ENCODE peak calls at places on chromosomes 11 and 22, in nine cellular contexts. One of them, this sample, is unnamed.

GRCh38 chr11:15675683-15676082 is 561.0 kb downstream of the INSC start:
- DNase-seq in CD8-positive, alpha-beta memory T cell: no peak
- DNase-seq in A549: no peak
- DNase-seq in activated CD4-positive, alpha-beta T cell treated with anti-CD3 and anti-CD28 coated beads for 48 hours: no peak
- DNase-seq in GF-D8: no peak
- DNase-seq in amygdala: no peak
- DNase-seq in activated naive CD4-positive, alpha-beta T cell treated with anti-CD3 and anti-CD28 coated beads, Interleukin-2, amount 50 U/mL, for 16 hours: no peak
- DNase-seq in upper lobe of right lung: no peak
- DNase-seq in germinal center: no peak
- DNase-seq in this sample: no peak

GRCh38 chr11:66884443-66884842 is 27.6 kb downstream of the LRFN4 start:
- DNase-seq in CD8-positive, alpha-beta memory T cell: no peak
- DNase-seq in A549: no peak
- DNase-seq in activated CD4-positive, alpha-beta T cell treated with anti-CD3 and anti-CD28 coated beads for 48 hours: no peak
- DNase-seq in GF-D8: no peak
- DNase-seq in amygdala: no peak
- DNase-seq in activated naive CD4-positive, alpha-beta T cell treated with anti-CD3 and anti-CD28 coated beads, Interleukin-2, amount 50 U/mL, for 16 hours: no peak
- DNase-seq in upper lobe of right lung: no peak
- DNase-seq in germinal center: no peak
- DNase-seq in this sample: no peak

GRCh38 chr11:96054870-96055705 is 131.2 kb upstream of the MTMR2 start:
- DNase-seq in CD8-positive, alpha-beta memory T cell: no peak
- DNase-seq in A549: peak
- DNase-seq in activated CD4-positive, alpha-beta T cell treated with anti-CD3 and anti-CD28 coated beads for 48 hours: no peak
- DNase-seq in GF-D8: no peak
- DNase-seq in amygdala: no peak
- DNase-seq in activated naive CD4-positive, alpha-beta T cell treated with anti-CD3 and anti-CD28 coated beads, Interleukin-2, amount 50 U/mL, for 16 hours: no peak
- DNase-seq in upper lobe of right lung: no peak
- DNase-seq in germinal center: peak
- DNase-seq in this sample: no peak

GRCh38 chr11:73404048-73404447 is 27.8 kb downstream of the RELT start:
- DNase-seq in CD8-positive, alpha-beta memory T cell: no peak
- DNase-seq in A549: peak
- DNase-seq in activated CD4-positive, alpha-beta T cell treated with anti-CD3 and anti-CD28 coated beads for 48 hours: no peak
- DNase-seq in GF-D8: peak
- DNase-seq in amygdala: peak
- DNase-seq in activated naive CD4-positive, alpha-beta T cell treated with anti-CD3 and anti-CD28 coated beads, Interleukin-2, amount 50 U/mL, for 16 hours: no peak
- DNase-seq in upper lobe of right lung: no peak
- DNase-seq in germinal center: no peak
- DNase-seq in this sample: peak

GRCh38 chr11:80593981-80594380 is 1153.2 kb upstream of the TENM4 start:
- DNase-seq in CD8-positive, alpha-beta memory T cell: no peak
- DNase-seq in A549: peak
- DNase-seq in activated CD4-positive, alpha-beta T cell treated with anti-CD3 and anti-CD28 coated beads for 48 hours: no peak
- DNase-seq in GF-D8: no peak
- DNase-seq in amygdala: peak
- DNase-seq in activated naive CD4-positive, alpha-beta T cell treated with anti-CD3 and anti-CD28 coated beads, Interleukin-2, amount 50 U/mL, for 16 hours: no peak
- DNase-seq in upper lobe of right lung: no peak
- DNase-seq in germinal center: no peak
- DNase-seq in this sample: no peak

GRCh38 chr11:94325681-94326080 is 21.3 kb downstream of the IZUMO1R start:
- DNase-seq in CD8-positive, alpha-beta memory T cell: peak
- DNase-seq in A549: peak
- DNase-seq in activated CD4-positive, alpha-beta T cell treated with anti-CD3 and anti-CD28 coated beads for 48 hours: peak
- DNase-seq in GF-D8: no peak
- DNase-seq in amygdala: no peak
- DNase-seq in activated naive CD4-positive, alpha-beta T cell treated with anti-CD3 and anti-CD28 coated beads, Interleukin-2, amount 50 U/mL, for 16 hours: peak
- DNase-seq in upper lobe of right lung: peak
- DNase-seq in germinal center: peak
- DNase-seq in this sample: no peak

GRCh38 chr11:44140805-44141204 is 45.3 kb downstream of the EXT2 start:
- DNase-seq in CD8-positive, alpha-beta memory T cell: no peak
- DNase-seq in A549: no peak
- DNase-seq in activated CD4-positive, alpha-beta T cell treated with anti-CD3 and anti-CD28 coated beads for 48 hours: no peak
- DNase-seq in GF-D8: no peak
- DNase-seq in amygdala: no peak
- DNase-seq in activated naive CD4-positive, alpha-beta T cell treated with anti-CD3 and anti-CD28 coated beads, Interleukin-2, amount 50 U/mL, for 16 hours: no peak
- DNase-seq in upper lobe of right lung: no peak
- DNase-seq in germinal center: no peak
- DNase-seq in this sample: no peak

GRCh38 chr11:12195773-12196172 is 85.4 kb downstream of the MICAL2 start:
- DNase-seq in CD8-positive, alpha-beta memory T cell: peak
- DNase-seq in A549: no peak
- DNase-seq in activated CD4-positive, alpha-beta T cell treated with anti-CD3 and anti-CD28 coated beads for 48 hours: peak
- DNase-seq in GF-D8: no peak
- DNase-seq in amygdala: no peak
- DNase-seq in activated naive CD4-positive, alpha-beta T cell treated with anti-CD3 and anti-CD28 coated beads, Interleukin-2, amount 50 U/mL, for 16 hours: peak
- DNase-seq in upper lobe of right lung: no peak
- DNase-seq in germinal center: no peak
- DNase-seq in this sample: no peak

GRCh38 chr11:48104562-48104924 is 112.1 kb upstream of the OR4B1 start:
- DNase-seq in CD8-positive, alpha-beta memory T cell: no peak
- DNase-seq in A549: no peak
- DNase-seq in activated CD4-positive, alpha-beta T cell treated with anti-CD3 and anti-CD28 coated beads for 48 hours: no peak
- DNase-seq in GF-D8: no peak
- DNase-seq in amygdala: no peak
- DNase-seq in activated naive CD4-positive, alpha-beta T cell treated with anti-CD3 and anti-CD28 coated beads, Interleukin-2, amount 50 U/mL, for 16 hours: no peak
- DNase-seq in upper lobe of right lung: no peak
- DNase-seq in germinal center: no peak
- DNase-seq in this sample: no peak

GRCh38 chr11:15472405-15472799 is 357.7 kb downstream of the INSC start:
- DNase-seq in CD8-positive, alpha-beta memory T cell: no peak
- DNase-seq in A549: no peak
- DNase-seq in activated CD4-positive, alpha-beta T cell treated with anti-CD3 and anti-CD28 coated beads for 48 hours: no peak
- DNase-seq in GF-D8: no peak
- DNase-seq in amygdala: no peak
- DNase-seq in activated naive CD4-positive, alpha-beta T cell treated with anti-CD3 and anti-CD28 coated beads, Interleukin-2, amount 50 U/mL, for 16 hours: no peak
- DNase-seq in upper lobe of right lung: no peak
- DNase-seq in germinal center: no peak
- DNase-seq in this sample: no peak

GRCh38 chr11:128939591-128939990 is 3.1 kb downstream of the TP53AIP1 start:
- DNase-seq in CD8-positive, alpha-beta memory T cell: no peak
- DNase-seq in A549: no peak
- DNase-seq in activated CD4-positive, alpha-beta T cell treated with anti-CD3 and anti-CD28 coated beads for 48 hours: no peak
- DNase-seq in GF-D8: no peak
- DNase-seq in amygdala: no peak
- DNase-seq in activated naive CD4-positive, alpha-beta T cell treated with anti-CD3 and anti-CD28 coated beads, Interleukin-2, amount 50 U/mL, for 16 hours: no peak
- DNase-seq in upper lobe of right lung: no peak
- DNase-seq in germinal center: no peak
- DNase-seq in this sample: no peak

GRCh38 chr11:33027846-33028536 is 11.4 kb upstream of the TCP11L1 start:
- DNase-seq in CD8-positive, alpha-beta memory T cell: no peak
- DNase-seq in A549: no peak
- DNase-seq in activated CD4-positive, alpha-beta T cell treated with anti-CD3 and anti-CD28 coated beads for 48 hours: no peak
- DNase-seq in GF-D8: no peak
- DNase-seq in amygdala: no peak
- DNase-seq in activated naive CD4-positive, alpha-beta T cell treated with anti-CD3 and anti-CD28 coated beads, Interleukin-2, amount 50 U/mL, for 16 hours: no peak
- DNase-seq in upper lobe of right lung: no peak
- DNase-seq in germinal center: no peak
- DNase-seq in this sample: no peak

GRCh38 chr11:69471329-69472052 is 10.0 kb upstream of the LINC01488 start:
- DNase-seq in CD8-positive, alpha-beta memory T cell: no peak
- DNase-seq in A549: no peak
- DNase-seq in activated CD4-positive, alpha-beta T cell treated with anti-CD3 and anti-CD28 coated beads for 48 hours: no peak
- DNase-seq in GF-D8: no peak
- DNase-seq in amygdala: no peak
- DNase-seq in activated naive CD4-positive, alpha-beta T cell treated with anti-CD3 and anti-CD28 coated beads, Interleukin-2, amount 50 U/mL, for 16 hours: no peak
- DNase-seq in upper lobe of right lung: no peak
- DNase-seq in germinal center: no peak
- DNase-seq in this sample: no peak

GRCh38 chr11:1863352-1864215 is 10.7 kb downstream of the LSP1 start:
- DNase-seq in CD8-positive, alpha-beta memory T cell: no peak
- DNase-seq in A549: peak
- DNase-seq in activated CD4-positive, alpha-beta T cell treated with anti-CD3 and anti-CD28 coated beads for 48 hours: no peak
- DNase-seq in GF-D8: no peak
- DNase-seq in amygdala: peak
- DNase-seq in activated naive CD4-positive, alpha-beta T cell treated with anti-CD3 and anti-CD28 coated beads, Interleukin-2, amount 50 U/mL, for 16 hours: no peak
- DNase-seq in upper lobe of right lung: peak
- DNase-seq in germinal center: no peak
- DNase-seq in this sample: peak

GRCh38 chr11:57297221-57297620 is 27.5 kb downstream of the TNKS1BP1 start:
- DNase-seq in CD8-positive, alpha-beta memory T cell: no peak
- DNase-seq in A549: no peak
- DNase-seq in activated CD4-positive, alpha-beta T cell treated with anti-CD3 and anti-CD28 coated beads for 48 hours: no peak
- DNase-seq in GF-D8: no peak
- DNase-seq in amygdala: no peak
- DNase-seq in activated naive CD4-positive, alpha-beta T cell treated with anti-CD3 and anti-CD28 coated beads, Interleukin-2, amount 50 U/mL, for 16 hours: no peak
- DNase-seq in upper lobe of right lung: no peak
- DNase-seq in germinal center: no peak
- DNase-seq in this sample: no peak

GRCh38 chr11:57761301-57762234 is at the start of gene CTNND1:
- DNase-seq in CD8-positive, alpha-beta memory T cell: no peak
- DNase-seq in A549: peak
- DNase-seq in activated CD4-positive, alpha-beta T cell treated with anti-CD3 and anti-CD28 coated beads for 48 hours: peak
- DNase-seq in GF-D8: peak
- DNase-seq in amygdala: peak
- DNase-seq in activated naive CD4-positive, alpha-beta T cell treated with anti-CD3 and anti-CD28 coated beads, Interleukin-2, amount 50 U/mL, for 16 hours: no peak
- DNase-seq in upper lobe of right lung: peak
- DNase-seq in germinal center: peak
- DNase-seq in this sample: peak

GRCh38 chr11:118306556-118306955 is 2.0 kb downstream of the CD3E start:
- DNase-seq in CD8-positive, alpha-beta memory T cell: no peak
- DNase-seq in A549: no peak
- DNase-seq in activated CD4-positive, alpha-beta T cell treated with anti-CD3 and anti-CD28 coated beads for 48 hours: peak
- DNase-seq in GF-D8: no peak
- DNase-seq in amygdala: no peak
- DNase-seq in activated naive CD4-positive, alpha-beta T cell treated with anti-CD3 and anti-CD28 coated beads, Interleukin-2, amount 50 U/mL, for 16 hours: peak
- DNase-seq in upper lobe of right lung: no peak
- DNase-seq in germinal center: no peak
- DNase-seq in this sample: no peak

GRCh38 chr11:120911943-120912342 is 112.0 kb upstream of the TBCEL start:
- DNase-seq in CD8-positive, alpha-beta memory T cell: no peak
- DNase-seq in A549: no peak
- DNase-seq in activated CD4-positive, alpha-beta T cell treated with anti-CD3 and anti-CD28 coated beads for 48 hours: no peak
- DNase-seq in GF-D8: no peak
- DNase-seq in amygdala: no peak
- DNase-seq in activated naive CD4-positive, alpha-beta T cell treated with anti-CD3 and anti-CD28 coated beads, Interleukin-2, amount 50 U/mL, for 16 hours: no peak
- DNase-seq in upper lobe of right lung: no peak
- DNase-seq in germinal center: no peak
- DNase-seq in this sample: no peak

GRCh38 chr22:20946080-20946986 is 20.7 kb upstream of the AIFM3 start:
- DNase-seq in CD8-positive, alpha-beta memory T cell: no peak
- DNase-seq in A549: no peak
- DNase-seq in activated CD4-positive, alpha-beta T cell treated with anti-CD3 and anti-CD28 coated beads for 48 hours: no peak
- DNase-seq in GF-D8: no peak
- DNase-seq in amygdala: no peak
- DNase-seq in activated naive CD4-positive, alpha-beta T cell treated with anti-CD3 and anti-CD28 coated beads, Interleukin-2, amount 50 U/mL, for 16 hours: no peak
- DNase-seq in upper lobe of right lung: no peak
- DNase-seq in germinal center: no peak
- DNase-seq in this sample: no peak

This sample was measured in substantia nigra.